ENCODE peak calls at places on chromosomes 1 and 21, in four cellular contexts. I is adrenal gland, Z is right atrium auricular region, E is spleen. U is an unnamed sample.

GRCh38 chr1:15876357-15876756 is 28.9 kb downstream of the SPEN start:
- DNase-seq in I (no peak), Z (no peak), E (no peak), U (no peak)

GRCh38 chr1:45172015-45172414 is 34.4 kb downstream of the ZSWIM5 start:
- DNase-seq in E (no peak), Z (no peak), I (no peak), U (no peak)

GRCh38 chr1:90522432-90522831 is 194.7 kb downstream of the BARHL2 start:
- DNase-seq in I (no peak), Z (no peak), E (no peak), U (no peak)

GRCh38 chr1:62318756-62319544 is at the start of gene KANK4:
- DNase-seq in I (no peak), E (no peak), Z (no peak), U (no peak)

GRCh38 chr1:40583980-40584379 is 52.5 kb downstream of the ZNF684 start:
- DNase-seq in I (no peak), E (no peak), Z (no peak), U (no peak)

GRCh38 chr1:41739061-41739955 is 179.4 kb downstream of the HIVEP3 start:
- DNase-seq in E (peak), I (peak), Z (peak), U (peak)

GRCh38 chr1:215095524-215095923 is 13.0 kb downstream of the KCNK2 start:
- DNase-seq in I (no peak), E (no peak), Z (no peak), U (no peak)

GRCh38 chr1:234780112-234780511 is 170.1 kb upstream of the IRF2BP2 start:
- DNase-seq in I (peak), E (no peak), Z (peak), U (peak)

GRCh38 chr21:36788116-36788515 is 89.2 kb downstream of the SIM2 start:
- DNase-seq in E (no peak), Z (no peak), I (no peak), U (no peak)

GRCh38 chr1:206924549-206925115 is 2.9 kb upstream of the FCMR start:
- DNase-seq in Z (no peak), I (no peak), E (peak), U (no peak)

GRCh38 chr1:4344065-4344753 is 310.2 kb upstream of the AJAP1 start:
- DNase-seq in E (peak), Z (no peak), I (no peak), U (no peak)

GRCh38 chr1:26046313-26047031 is 554 bp upstream of the SLC30A2 start:
- DNase-seq in I (no peak), Z (no peak), E (no peak), U (no peak)

DNA sequence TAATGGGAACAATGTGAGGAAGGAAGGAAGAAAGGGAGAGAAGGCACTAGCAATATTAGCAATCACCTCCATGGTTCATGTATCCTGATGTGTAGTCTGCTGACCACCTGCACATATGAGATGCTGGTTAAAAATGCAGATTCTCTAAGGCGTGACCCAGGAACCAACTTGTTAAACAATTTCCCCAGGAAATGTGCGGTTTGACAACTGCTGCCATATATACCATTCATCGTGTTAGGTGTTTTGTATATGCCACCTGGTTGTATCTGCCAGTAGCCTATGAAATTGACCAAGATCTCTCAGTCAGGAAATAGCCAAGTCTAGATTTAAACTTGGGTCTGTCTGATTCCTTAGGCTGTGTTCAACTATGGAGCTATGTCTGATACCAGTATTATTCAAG is 4.1 kb downstream of the SEMA4A start:
- DNase-seq in I (no peak), E (no peak), Z (no peak), U (no peak)
- H3K4me3 ChIP-seq in I (no peak), E (no peak), Z (no peak), U (no peak)

GRCh38 chr1:213560226-213560625 is 427.5 kb upstream of the PROX1 start:
- DNase-seq in Z (no peak), E (no peak), I (no peak), U (no peak)

GRCh38 chr1:213569816-213570150 is 418.0 kb upstream of the PROX1 start:
- DNase-seq in I (no peak), E (no peak), Z (no peak), U (no peak)

GRCh38 chr1:213561870-213562269 is 425.9 kb upstream of the PROX1 start:
- DNase-seq in E (no peak), Z (no peak), I (no peak), U (no peak)

GRCh38 chr1:213568929-213569815 is 418.6 kb upstream of the PROX1 start:
- DNase-seq in E (no peak), Z (no peak), I (no peak), U (no peak)

DNA sequence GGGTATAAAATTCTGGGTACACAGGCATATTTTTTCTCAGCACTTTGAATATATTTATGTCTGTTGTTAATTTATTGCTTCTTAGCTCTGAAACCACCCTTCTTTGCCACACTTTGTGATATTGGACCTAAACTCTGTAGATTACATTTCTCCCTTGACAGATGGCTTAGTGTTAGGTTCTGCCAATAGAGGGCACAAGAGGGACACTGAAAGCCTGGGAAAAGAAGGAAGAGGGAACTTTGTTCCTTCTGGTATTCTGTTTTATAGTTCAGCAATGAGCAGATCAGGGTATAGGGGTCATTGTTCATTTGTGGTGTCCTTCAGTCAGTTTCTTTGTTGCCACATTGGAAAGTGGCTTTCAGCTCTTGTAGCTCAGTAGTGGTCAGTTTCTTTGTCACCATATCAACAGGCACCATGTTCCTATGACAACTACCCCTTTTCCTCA is 423.5 kb upstream of the PROX1 start:
- DNase-seq in Z (no peak), I (peak), E (no peak), U (no peak)
- TF ChIP-seq CTCF in Z (peak), I (peak), E (peak), U (no peak)

GRCh38 chr1:204885288-204885711 is 14.6 kb downstream of the NFASC start:
- DNase-seq in E (no peak), Z (no peak), I (peak), U (no peak)

GRCh38 chr1:204883405-204883804 is 12.7 kb downstream of the NFASC start:
- DNase-seq in Z (peak), I (no peak), E (no peak), U (no peak)

GRCh38 chr1:204887846-204888245 is 17.2 kb downstream of the NFASC start:
- DNase-seq in E (no peak), Z (no peak), I (no peak), U (no peak)

GRCh38 chr1:204888294-204888693 is 17.6 kb downstream of the NFASC start:
- DNase-seq in E (no peak), Z (no peak), I (no peak), U (no peak)

DNA sequence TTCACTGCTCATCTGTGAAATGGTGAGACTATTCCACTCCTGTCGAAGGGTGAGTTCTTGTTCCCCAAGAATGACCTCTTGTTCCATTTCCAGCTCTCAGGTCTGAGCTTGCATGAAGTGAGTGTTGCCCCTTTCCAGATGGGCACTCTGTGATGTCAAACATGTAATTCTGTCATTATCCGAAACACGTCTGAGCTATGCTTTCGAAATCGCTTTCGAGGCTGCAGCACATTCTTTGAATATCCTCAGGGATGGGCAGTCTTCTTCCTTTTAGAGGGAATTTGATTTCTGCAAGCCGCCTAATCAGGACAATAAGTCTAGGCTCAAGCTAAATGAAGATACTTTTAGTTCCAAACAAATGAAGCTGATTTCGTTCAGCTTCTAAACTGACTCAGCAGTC is 15.1 kb downstream of the NFASC start:
- DNase-seq in Z (no peak), E (no peak), I (no peak), U (no peak)
- H3K27ac ChIP-seq in Z (peak), E (no peak), I (peak), U (peak)

GRCh38 chr1:8970870-8971337 is 25.2 kb downstream of the CA6 start:
- DNase-seq in E (peak), I (no peak), Z (no peak), U (no peak)
- H3K4me3 ChIP-seq in E (peak), I (no peak), Z (no peak), U (no peak)

U was measured in coronary artery.